ENCODE peak calls at places on chromosomes 1 and 21, in eight cellular contexts. B is heart right ventricle; V is fibroblast of lung; E is upper lobe of right lung; C is cardiac muscle cell; N is CD8-positive, alpha-beta T cell; Z is neural progenitor cell; I is suprapubic skin. Q is an unnamed sample.

GRCh38 chr1:39574646-39575045 is 1.9 kb downstream of the PABPC4 start:
- DNase-seq in B (no peak), N (no peak), C (peak), I (no peak), V (peak), Z (no peak), E (no peak), Q (no peak)

GRCh38 chr1:181479137-181479745 is 4.1 kb upstream of the CACNA1E start:
- DNase-seq in V (peak), E (no peak), Z (peak), I (no peak), B (peak), N (no peak), C (peak), Q (no peak)

GRCh38 chr1:185144233-185144632 is 12.5 kb downstream of the TRMT1L start:
- DNase-seq in E (no peak), B (no peak), I (no peak), Z (no peak), N (no peak), V (peak), C (no peak), Q (no peak)

GRCh38 chr1:196142111-196142510 is 466.1 kb downstream of the KCNT2 start:
- DNase-seq in I (no peak), C (no peak), E (no peak), B (no peak), N (no peak), Z (peak), V (no peak), Q (no peak)

GRCh38 chr1:201461783-201462441 is 7.1 kb downstream of the PHLDA3 start:
- DNase-seq in E (peak), V (peak), C (no peak), N (no peak), I (peak), B (peak), Z (no peak), Q (peak)

GRCh38 chr1:58566339-58566738 is 10.7 kb downstream of the TACSTD2 start:
- DNase-seq in Z (peak), B (no peak), E (no peak), V (no peak), I (no peak), N (no peak), C (no peak), Q (no peak)

GRCh38 chr1:154353460-154353904 is 28.2 kb downstream of the ATP8B2 start:
- DNase-seq in N (no peak), Z (peak), I (no peak), E (no peak), V (peak), B (no peak), C (peak), Q (no peak)

GRCh38 chr1:3066250-3066711 is 2.7 kb upstream of the PRDM16 start:
- DNase-seq in B (peak), Z (peak), N (no peak), C (peak), E (peak), I (peak), V (peak), Q (peak)

GRCh38 chr1:30377230-30378022 is 346.0 kb downstream of the MATN1 start:
- DNase-seq in N (no peak), E (peak), I (no peak), C (no peak), V (no peak), B (no peak), Z (peak), Q (no peak)

GRCh38 chr1:86515597-86515996 is 31.3 kb upstream of the CLCA4 start:
- DNase-seq in B (no peak), C (peak), E (no peak), N (no peak), Z (peak), I (no peak), V (peak), Q (no peak)

GRCh38 chr1:72439036-72439435 is 156.7 kb upstream of the NEGR1 start:
- DNase-seq in I (no peak), N (no peak), B (no peak), V (no peak), E (no peak), C (no peak), Z (no peak), Q (no peak)

GRCh38 chr1:227886993-227887696 is 60.6 kb downstream of the WNT9A start:
- DNase-seq in I (peak), N (peak), Z (peak), E (peak), C (no peak), V (peak), B (peak), Q (peak)

GRCh38 chr1:243798726-243799125 is 51.3 kb downstream of the AKT3 start:
- DNase-seq in Z (no peak), C (no peak), N (no peak), I (no peak), B (no peak), V (peak), E (no peak), Q (no peak)

GRCh38 chr1:230211436-230212145 is 144.6 kb downstream of the GALNT2 start:
- DNase-seq in I (no peak), Z (no peak), V (no peak), C (no peak), E (no peak), B (no peak), N (no peak), Q (no peak)

GRCh38 chr1:231385118-231385748 is 36.9 kb downstream of the EGLN1 start:
- DNase-seq in B (no peak), C (no peak), N (no peak), V (no peak), Z (no peak), E (no peak), I (no peak), Q (no peak)

GRCh38 chr1:205531191-205532025 is 26.9 kb downstream of the CDK18 start:
- DNase-seq in Z (no peak), B (no peak), I (no peak), C (no peak), N (no peak), V (no peak), E (no peak), Q (no peak)

GRCh38 chr1:70066711-70067110 is 138.7 kb downstream of the LRRC40 start:
- DNase-seq in I (no peak), C (no peak), N (no peak), V (no peak), E (no peak), Z (no peak), B (no peak), Q (no peak)

GRCh38 chr1:19010995-19011696 is 54.7 kb upstream of the IFFO2 start:
- DNase-seq in E (peak), I (peak), Z (peak), B (peak), C (no peak), V (peak), N (peak), Q (peak)
- H3K4me3 ChIP-seq in E (no peak), I (no peak), Z (no peak), B (no peak), C (no peak), V (no peak), N (no peak), Q (no peak)

GRCh38 chr1:113947388-113948107 is 18.4 kb downstream of the HIPK1 start:
- DNase-seq in N (no peak), B (no peak), V (peak), Z (no peak), E (no peak), C (no peak), I (no peak), Q (no peak)
- H3K4me3 ChIP-seq in N (peak), B (no peak), V (no peak), Z (no peak), E (no peak), C (no peak), I (no peak), Q (no peak)

DNA sequence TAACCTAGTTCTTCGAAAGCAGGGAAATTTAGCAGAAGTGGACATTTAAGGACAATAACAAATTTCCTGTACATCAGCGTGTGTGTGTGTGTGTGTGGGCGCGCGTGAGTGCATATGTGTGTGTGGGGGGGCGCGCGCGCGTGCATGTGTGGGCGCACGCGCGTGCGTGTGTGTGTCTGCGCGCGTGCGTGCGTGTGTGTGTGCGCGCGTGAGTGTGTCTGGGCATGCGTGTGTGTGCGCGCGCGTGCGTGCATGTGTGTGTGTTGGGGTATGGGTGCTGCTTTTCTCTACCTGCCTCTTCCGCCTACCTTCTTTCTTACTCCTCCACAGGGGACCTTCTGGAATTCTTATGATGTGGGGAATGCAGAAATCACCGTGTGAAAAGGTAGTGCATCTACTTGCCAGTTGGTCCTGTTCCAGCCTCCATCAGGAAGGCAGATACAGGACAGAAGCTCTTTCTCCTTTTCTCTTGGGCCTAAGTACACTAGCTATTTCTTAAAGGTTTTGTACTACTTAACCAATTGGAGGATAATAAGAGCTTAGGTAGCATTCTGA is 165.4 kb upstream of the KCNK2 start:
- DNase-seq in I (no peak), B (no peak), N (no peak), C (no peak), Z (no peak), V (no peak), E (no peak), Q (no peak)
- H3K4me3 ChIP-seq in I (no peak), B (no peak), N (no peak), C (no peak), Z (no peak), V (no peak), E (no peak), Q (no peak)

GRCh38 chr21:44919913-44920693 is 596 bp downstream of the ITGB2 start:
- DNase-seq in N (no peak), B (no peak), C (no peak), E (peak), I (no peak), Z (no peak), V (no peak), Q (no peak)
- H3K4me3 ChIP-seq in N (peak), B (peak), C (no peak), E (peak), I (peak), Z (no peak), V (no peak), Q (peak)

DNA sequence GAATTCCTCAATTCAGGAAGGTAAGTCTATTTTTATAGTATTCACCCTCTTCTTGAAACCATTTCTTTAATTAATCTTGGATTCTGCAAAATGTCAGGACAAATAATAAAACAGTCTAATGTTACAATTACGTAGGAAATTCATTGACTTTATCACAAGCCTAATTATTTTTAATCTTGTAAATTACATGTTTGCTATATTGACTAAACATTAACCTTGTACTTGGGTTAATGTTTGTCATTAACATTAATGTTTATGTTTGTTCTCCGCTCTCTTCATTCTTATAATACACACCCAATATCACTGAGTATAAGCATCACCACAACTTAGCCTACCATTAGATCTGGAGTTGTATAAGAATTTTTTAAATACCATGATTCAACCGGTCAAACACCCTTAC is 2.8 kb downstream of the GCLM start:
- DNase-seq in E (no peak), V (no peak), N (no peak), B (no peak), I (no peak), C (no peak), Z (no peak), Q (no peak)
- H3K4me3 ChIP-seq in E (no peak), V (no peak), N (no peak), B (no peak), I (no peak), C (no peak), Z (no peak), Q (no peak)

DNA sequence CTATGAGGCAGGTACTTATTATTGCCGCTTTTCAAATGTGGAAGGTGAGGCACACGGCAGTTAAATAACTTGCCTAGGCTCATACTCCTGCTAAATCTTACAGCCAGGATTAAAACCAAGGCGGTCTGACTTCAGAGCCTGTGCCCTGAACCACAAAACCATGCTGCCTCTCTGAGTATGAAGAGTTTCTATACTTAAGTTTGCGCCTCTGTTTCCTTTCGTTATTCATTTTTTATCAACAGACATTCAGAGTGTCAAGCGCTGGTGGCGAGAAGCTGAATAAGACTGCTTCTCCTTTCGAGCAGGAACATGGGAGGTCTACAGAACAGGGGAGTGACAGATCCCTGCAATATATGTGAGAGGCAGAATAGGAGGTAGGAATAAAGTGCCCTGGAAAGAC is 96.0 kb upstream of the DUSP10 start:
- DNase-seq in C (no peak), B (no peak), N (no peak), V (no peak), Z (no peak), E (no peak), I (no peak), Q (no peak)
- H3K4me3 ChIP-seq in C (no peak), B (no peak), N (no peak), V (no peak), Z (no peak), E (no peak), I (no peak), Q (no peak)

Q was measured in ascending aorta.